ENCODE peak calls at places on chromosomes 5 and 9, in six cellular contexts. U is ovary; S is lung; P is CD8-positive, alpha-beta memory T cell; V is transverse colon; G is neural progenitor cell. Z is an unnamed sample.

GRCh38 chr5:178355662-178356061 is 123.1 kb upstream of the PHYKPL start:
- DNase-seq in U (no peak), S (no peak), P (no peak), V (no peak), G (no peak), Z (no peak)

GRCh38 chr9:113992276-113992951 is 85.7 kb downstream of the AMBP start:
- DNase-seq in U (peak; percentile 36), S (no peak), P (no peak), V (no peak), G (no peak), Z (no peak)

GRCh38 chr5:2563046-2563445 is 188.4 kb downstream of the IRX2 start:
- DNase-seq in U (no peak), S (no peak), P (no peak), V (no peak), G (no peak), Z (no peak)

GRCh38 chr5:72572236-72572765 is 65.1 kb upstream of the ZNF366 start:
- DNase-seq in U (no peak), S (no peak), P (no peak), V (no peak), G (peak; percentile 66), Z (no peak)

GRCh38 chr5:54909911-54910870 is 75.2 kb downstream of the ESM1 start:
- DNase-seq in U (no peak), S (no peak), P (no peak), V (no peak), G (no peak), Z (no peak)

GRCh38 chr9:93675336-93676150 is 99.2 kb downstream of the PHF2 start:
- DNase-seq in U (peak; percentile 29), S (no peak), P (no peak), V (peak; percentile 5), G (no peak), Z (peak; percentile 10)

GRCh38 chr5:128927644-128928043 is 37.6 kb upstream of the SLC27A6 start:
- DNase-seq in U (no peak), S (no peak), P (no peak), V (no peak), G (no peak), Z (no peak)

GRCh38 chr5:168651654-168652053 is 72.5 kb upstream of the PANK3 start:
- DNase-seq in U (no peak), S (no peak), P (no peak), V (no peak), G (no peak), Z (no peak)

GRCh38 chr9:19232830-19233194 is 2.3 kb downstream of the DENND4C start:
- DNase-seq in U (no peak), S (no peak), P (no peak), V (no peak), G (no peak), Z (no peak)

GRCh38 chr5:43661102-43661501 is 58.1 kb downstream of the NNT start:
- DNase-seq in U (no peak), S (no peak), P (no peak), V (no peak), G (peak; percentile 65), Z (peak; percentile 28)

GRCh38 chr9:83707768-83708514 is at the start of gene UBQLN1:
- DNase-seq in U (peak; percentile 96), S (peak; percentile 94), P (peak; percentile 87), V (peak; percentile 95), G (peak; percentile 95), Z (peak; percentile 92)

GRCh38 chr5:61649231-61649630 is 317.2 kb downstream of the ZSWIM6 start:
- DNase-seq in U (no peak), S (no peak), P (no peak), V (no peak), G (no peak), Z (no peak)

GRCh38 chr5:103271570-103272289 is 13.2 kb downstream of the MACIR start:
- DNase-seq in U (no peak), S (no peak), P (no peak), V (no peak), G (no peak), Z (no peak)

GRCh38 chr5:4815002-4815401 is 325.1 kb upstream of the ADAMTS16 start:
- DNase-seq in U (no peak), S (no peak), P (no peak), V (no peak), G (no peak), Z (no peak)

GRCh38 chr5:4905674-4906528 is 234.2 kb upstream of the ADAMTS16 start:
- DNase-seq in U (peak; percentile 88), S (no peak), P (no peak), V (peak; percentile 16), G (peak; percentile 24), Z (peak; percentile 54)

GRCh38 chr5:74927336-74927735 is 61.1 kb upstream of the FAM169A start:
- DNase-seq in U (no peak), S (no peak), P (no peak), V (no peak), G (no peak), Z (no peak)
- H3K9me3 ChIP-seq in U (no peaks in the 10 kb centered on the region), S (no peaks in the 10 kb centered on the region), P (no peaks in the 10 kb centered on the region), V (no peaks in the 10 kb centered on the region), G (no peaks in the 10 kb centered on the region), Z (no peaks in the 10 kb centered on the region)

GRCh38 chr5:161703528-161703927 is 18.0 kb downstream of the GABRA6 start:
- DNase-seq in U (no peak), S (no peak), P (no peak), V (no peak), G (no peak), Z (no peak)

GRCh38 chr5:161696992-161697391 is 11.5 kb downstream of the GABRA6 start:
- DNase-seq in U (no peak), S (no peak), P (no peak), V (no peak), G (peak; percentile 45), Z (no peak)

GRCh38 chr5:161700065-161700464 is 14.5 kb downstream of the GABRA6 start:
- DNase-seq in U (no peak), S (no peak), P (no peak), V (no peak), G (no peak), Z (no peak)
- H3K9me3 ChIP-seq in U (no peaks in the 10 kb centered on the region), S (no peaks in the 10 kb centered on the region), P (no peaks in the 10 kb centered on the region), V (no peaks in the 10 kb centered on the region), G (no peaks in the 10 kb centered on the region), Z (no peaks in the 10 kb centered on the region)

DNA sequence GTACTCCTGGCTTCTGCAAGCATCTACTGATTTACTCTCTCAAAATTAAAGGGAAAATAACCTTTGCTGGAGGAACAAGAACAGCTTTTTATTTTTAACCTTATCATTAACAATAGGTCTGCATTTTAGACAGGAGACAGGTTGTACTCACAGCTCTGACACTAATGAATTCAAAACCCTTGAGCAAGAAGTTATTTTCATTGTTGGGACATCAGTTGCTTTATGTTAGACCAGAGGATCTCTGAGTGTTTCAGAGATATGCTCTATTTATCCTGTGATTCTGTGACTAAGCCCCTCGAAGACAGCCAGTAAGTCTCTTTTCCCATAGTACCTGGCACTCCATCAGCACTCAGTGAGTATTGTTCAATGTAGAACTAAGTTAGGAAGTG is 190.2 kb upstream of the PCSK5 start:
- DNase-seq in U (no peak), S (no peak), P (no peak), V (no peak), G (no peak), Z (no peak)
- H3K9me3 ChIP-seq in U (no peaks in the 10 kb centered on the region), S (no peaks in the 10 kb centered on the region), P (no peaks in the 10 kb centered on the region), V (no peaks in the 10 kb centered on the region), G (no peaks in the 10 kb centered on the region), Z (no peaks in the 10 kb centered on the region)

DNA sequence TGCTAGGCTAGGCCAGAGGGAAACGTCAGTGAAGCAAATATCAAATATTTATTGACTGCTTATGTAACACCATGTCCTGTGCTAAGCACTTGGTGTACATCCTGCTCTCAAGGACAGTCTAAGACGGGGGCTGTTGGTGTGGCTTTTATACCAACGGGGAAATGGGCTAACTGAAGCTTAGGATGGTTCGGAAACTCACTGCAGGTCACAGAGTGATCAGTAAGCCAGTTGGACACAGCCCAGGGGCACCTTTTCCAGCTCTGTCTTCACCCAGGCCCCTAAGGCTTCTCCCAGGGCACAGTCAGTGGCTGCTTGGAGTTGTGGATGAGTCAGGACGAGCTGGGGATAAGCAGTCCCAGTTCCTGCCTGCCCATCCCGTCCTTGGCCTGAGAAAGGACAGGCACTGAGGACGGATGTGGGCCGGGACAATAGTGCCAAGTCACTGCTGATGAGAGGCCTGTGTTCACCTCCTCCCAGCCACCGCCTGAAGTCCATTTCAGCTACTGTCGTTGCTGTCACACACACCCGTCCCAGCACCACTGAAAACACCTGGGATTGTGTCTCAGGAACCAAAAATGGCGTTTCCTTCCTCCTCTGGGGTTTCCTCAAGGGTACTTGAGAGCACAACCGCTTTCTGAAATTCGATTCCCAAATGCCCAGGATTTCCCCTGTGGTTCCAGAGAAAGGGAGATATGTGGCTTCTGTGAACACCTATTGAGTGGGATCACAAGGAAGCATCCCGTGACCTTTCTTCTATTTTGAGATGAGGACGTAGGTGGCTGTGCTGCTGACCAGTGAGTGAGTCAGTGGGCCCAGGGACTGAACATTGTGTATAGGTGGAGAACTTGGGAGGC is 17.5 kb upstream of the SPRY4 start:
- DNase-seq in U (no peak), S (peak; percentile 33), P (no peak), V (no peak), G (no peak), Z (peak; percentile 38)
- H3K9me3 ChIP-seq in U (peaks cover 3% of the 10 kb centered on the region), S (peaks cover 4% of the 10 kb centered on the region), P (peaks cover 13% of the 10 kb centered on the region), V (peaks cover 12% of the 10 kb centered on the region), G (peaks cover 9% of the 10 kb centered on the region), Z (no peaks in the 10 kb centered on the region)

GRCh38 chr5:13217636-13218035 is 726.9 kb downstream of the DNAH5 start:
- DNase-seq in U (no peak), S (no peak), P (no peak), V (no peak), G (no peak), Z (no peak)
- H3K9me3 ChIP-seq in U (no peaks in the 10 kb centered on the region), S (no peaks in the 10 kb centered on the region), P (no peaks in the 10 kb centered on the region), V (no peaks in the 10 kb centered on the region), G (no peaks in the 10 kb centered on the region), Z (no peaks in the 10 kb centered on the region)

DNA sequence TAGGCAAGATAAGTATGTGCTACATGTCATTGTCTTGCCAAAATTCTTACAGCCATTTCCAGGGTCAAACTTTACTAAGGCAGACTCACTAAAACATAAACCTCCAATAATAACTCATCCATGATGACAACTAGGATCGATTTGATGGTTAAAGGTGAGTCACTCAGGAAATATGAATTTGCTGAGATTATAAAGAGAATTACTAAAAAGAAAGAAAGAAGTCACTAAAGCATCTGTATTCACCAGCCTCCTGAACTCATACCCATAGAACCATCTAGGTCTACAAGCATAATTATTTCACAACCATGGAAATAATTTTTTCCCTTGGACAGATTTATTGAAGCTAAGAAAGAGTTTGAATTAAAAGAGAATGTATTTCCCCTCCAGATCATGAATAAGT is 258.6 kb downstream of the TLE1 start:
- DNase-seq in U (no peak), S (no peak), P (no peak), V (no peak), G (no peak), Z (no peak)
- H3K9me3 ChIP-seq in U (no peaks in the 10 kb centered on the region), S (no peaks in the 10 kb centered on the region), P (no peaks in the 10 kb centered on the region), V (peaks cover 16% of the 10 kb centered on the region), G (peaks cover 23% of the 10 kb centered on the region), Z (peaks cover 13% of the 10 kb centered on the region)

GRCh38 chr9:975740-976257 is 656 bp upstream of the DMRT3 start:
- DNase-seq in U (no peak), S (no peak), P (no peak), V (no peak), G (no peak), Z (no peak)

GRCh38 chr9:977361-978116 is 1.1 kb downstream of the DMRT3 start:
- DNase-seq in U (no peak), S (no peak), P (no peak), V (no peak), G (no peak), Z (no peak)

GRCh38 chr9:974993-975739 is 1.3 kb upstream of the DMRT3 start:
- DNase-seq in U (no peak), S (no peak), P (no peak), V (no peak), G (peak; percentile 63), Z (no peak)

GRCh38 chr9:976805-977360 is 428 bp downstream of the DMRT3 start:
- DNase-seq in U (no peak), S (no peak), P (no peak), V (no peak), G (peak; percentile 78), Z (no peak)

GRCh38 chr9:976258-976804 is at the start of gene DMRT3:
- DNase-seq in U (no peak), S (no peak), P (no peak), V (no peak), G (peak; percentile 85), Z (no peak)
- H3K9me3 ChIP-seq in U (no peaks in the 10 kb centered on the region), S (no peaks in the 10 kb centered on the region), P (no peaks in the 10 kb centered on the region), V (no peaks in the 10 kb centered on the region), G (no peaks in the 10 kb centered on the region), Z (no peaks in the 10 kb centered on the region)

Z was measured in uterus.